ENCODE peak calls at places on chromosomes 3 and 15, in five cellular contexts. One of them, this sample, is unnamed.

GRCh38 chr3:33035596-33035995 is 61.4 kb downstream of the GLB1 start:
- DNase-seq in Panc1: no peak
- DNase-seq in stimulated activated CD8-positive, alpha-beta memory T cell treated with anti-CD3 and anti-CD28 coated beads, Interleukin-15, amount 100 ng/mL, for 24 hours: no peak
- DNase-seq in endodermal cell: no peak
- DNase-seq in stomach: no peak
- DNase-seq in this sample: no peak

GRCh38 chr15:42065008-42065407 is 29.4 kb downstream of the PLA2G4D start:
- DNase-seq in endodermal cell: no peak
- DNase-seq in stomach: peak; percentile 24
- DNase-seq in Panc1: no peak
- DNase-seq in stimulated activated CD8-positive, alpha-beta memory T cell treated with anti-CD3 and anti-CD28 coated beads, Interleukin-15, amount 100 ng/mL, for 24 hours: no peak
- DNase-seq in this sample: no peak

GRCh38 chr3:17355591-17355990 is 386.8 kb downstream of the TBC1D5 start:
- DNase-seq in stomach: no peak
- DNase-seq in stimulated activated CD8-positive, alpha-beta memory T cell treated with anti-CD3 and anti-CD28 coated beads, Interleukin-15, amount 100 ng/mL, for 24 hours: no peak
- DNase-seq in Panc1: no peak
- DNase-seq in endodermal cell: no peak
- DNase-seq in this sample: no peak

GRCh38 chr15:65042776-65043322 is 2.3 kb upstream of the SLC51B start:
- DNase-seq in stimulated activated CD8-positive, alpha-beta memory T cell treated with anti-CD3 and anti-CD28 coated beads, Interleukin-15, amount 100 ng/mL, for 24 hours: no peak
- DNase-seq in endodermal cell: peak; percentile 27
- DNase-seq in Panc1: no peak
- DNase-seq in stomach: peak; percentile 13
- DNase-seq in this sample: no peak

GRCh38 chr15:35886765-35887164 is 340.8 kb upstream of the DPH6 start:
- DNase-seq in endodermal cell: no peak
- DNase-seq in stimulated activated CD8-positive, alpha-beta memory T cell treated with anti-CD3 and anti-CD28 coated beads, Interleukin-15, amount 100 ng/mL, for 24 hours: no peak
- DNase-seq in Panc1: no peak
- DNase-seq in stomach: no peak
- DNase-seq in this sample: no peak

GRCh38 chr3:62481972-62482371 is 108.6 kb upstream of the FEZF2 start:
- DNase-seq in Panc1: no peak
- DNase-seq in stomach: no peak
- DNase-seq in endodermal cell: no peak
- DNase-seq in stimulated activated CD8-positive, alpha-beta memory T cell treated with anti-CD3 and anti-CD28 coated beads, Interleukin-15, amount 100 ng/mL, for 24 hours: no peak
- DNase-seq in this sample: no peak

GRCh38 chr3:73284432-73284831 is 223.0 kb downstream of the EBLN2 start:
- DNase-seq in stomach: no peak
- DNase-seq in Panc1: no peak
- DNase-seq in endodermal cell: no peak
- DNase-seq in stimulated activated CD8-positive, alpha-beta memory T cell treated with anti-CD3 and anti-CD28 coated beads, Interleukin-15, amount 100 ng/mL, for 24 hours: no peak
- DNase-seq in this sample: no peak

GRCh38 chr3:165883866-165884478 is 46.7 kb upstream of the BCHE start:
- DNase-seq in Panc1: no peak
- DNase-seq in stomach: no peak
- DNase-seq in stimulated activated CD8-positive, alpha-beta memory T cell treated with anti-CD3 and anti-CD28 coated beads, Interleukin-15, amount 100 ng/mL, for 24 hours: no peak
- DNase-seq in endodermal cell: no peak
- DNase-seq in this sample: no peak

GRCh38 chr3:126734324-126734723 is 30.3 kb downstream of the CHCHD6 start:
- DNase-seq in stimulated activated CD8-positive, alpha-beta memory T cell treated with anti-CD3 and anti-CD28 coated beads, Interleukin-15, amount 100 ng/mL, for 24 hours: no peak
- DNase-seq in endodermal cell: no peak
- DNase-seq in stomach: no peak
- DNase-seq in Panc1: no peak
- DNase-seq in this sample: no peak

GRCh38 chr3:47996440-47996839 is 19.8 kb downstream of the MAP4 start:
- DNase-seq in stimulated activated CD8-positive, alpha-beta memory T cell treated with anti-CD3 and anti-CD28 coated beads, Interleukin-15, amount 100 ng/mL, for 24 hours: no peak
- DNase-seq in stomach: no peak
- DNase-seq in endodermal cell: no peak
- DNase-seq in Panc1: no peak
- DNase-seq in this sample: no peak

This sample was measured in ELF-1.